ENCODE peak calls at places on chromosomes 5 and 9, in eight cellular contexts. T is heart left ventricle; Z is activated naive CD8-positive, alpha-beta T cell treated with anti-CD3 and anti-CD28 coated beads, Interleukin-2, amount 50 U/mL, for 16 hours; C is stimulated activated CD8-positive, alpha-beta memory T cell treated with anti-CD3 and anti-CD28 coated beads, Interleukin-7, amount 100 ng/mL, for 24 hours; R is aorta; B is H7; M is Right ventricle myocardium superior; X is cerebellum. Q is an unnamed sample.

GRCh38 chr5:2876183-2876582 is 124.7 kb upstream of the IRX2 start:
- DNase-seq in T (no peak), Z (no peak), C (no peak), R (no peak), B (no peak), M (no peak), X (no peak), Q (no peak)

GRCh38 chr5:58016329-58016728 is 443.6 kb downstream of the PLK2 start:
- DNase-seq in T (no peak), Z (no peak), C (no peak), R (no peak), B (no peak), M (no peak), X (no peak), Q (no peak)

GRCh38 chr9:132994410-132995120 is 16.1 kb downstream of the GFI1B start:
- DNase-seq in T (no peak), Z (no peak), C (no peak), R (no peak), B (peak; percentile 64), M (no peak), X (no peak), Q (no peak)

GRCh38 chr5:80141681-80142080 is 106.5 kb downstream of the THBS4 start:
- DNase-seq in T (no peak), Z (no peak), C (no peak), R (no peak), B (no peak), M (no peak), X (no peak), Q (no peak)

GRCh38 chr9:116000748-116001329 is 152.8 kb upstream of the PAPPA start:
- DNase-seq in T (no peak), Z (no peak), C (no peak), R (no peak), B (peak; percentile 46), M (no peak), X (no peak), Q (peak; percentile 16)

GRCh38 chr5:39158127-39158593 is 61.2 kb downstream of the FYB1 start:
- DNase-seq in T (no peak), Z (no peak), C (no peak), R (no peak), B (no peak), M (peak; percentile 61), X (no peak), Q (no peak)

GRCh38 chr5:179867476-179867875 is 8.9 kb upstream of the MRNIP start:
- DNase-seq in T (no peak), Z (no peak), C (no peak), R (peak; percentile 71), B (peak; percentile 67), M (no peak), X (no peak), Q (no peak)

GRCh38 chr5:141909212-141909611 is 14.5 kb upstream of the DELE1 start:
- DNase-seq in T (no peak), Z (no peak), C (no peak), R (no peak), B (no peak), M (no peak), X (no peak), Q (no peak)

GRCh38 chr5:78677777-78678668 is 29.5 kb upstream of the LHFPL2 start:
- DNase-seq in T (peak; percentile 74), Z (no peak), C (no peak), R (peak; percentile 78), B (no peak), M (peak; percentile 78), X (no peak), Q (peak; percentile 21)

GRCh38 chr9:892123-892522 is 50.6 kb downstream of the DMRT1 start:
- DNase-seq in T (no peak), Z (no peak), C (no peak), R (no peak), B (peak; percentile 54), M (no peak), X (no peak), Q (no peak)

GRCh38 chr5:43256261-43256966 is 56.8 kb downstream of the HMGCS1 start:
- DNase-seq in T (no peak), Z (no peak), C (no peak), R (no peak), B (no peak), M (no peak), X (no peak), Q (no peak)

GRCh38 chr9:85258229-85258628 is 483.5 kb downstream of the AGTPBP1 start:
- DNase-seq in T (no peak), Z (no peak), C (no peak), R (no peak), B (no peak), M (no peak), X (no peak), Q (no peak)

GRCh38 chr9:126108240-126108639 is 218.4 kb upstream of the MVB12B start:
- DNase-seq in T (no peak), Z (no peak), C (no peak), R (no peak), B (peak; percentile 75), M (no peak), X (no peak), Q (no peak)

GRCh38 chr5:154197801-154198461 is 7.4 kb downstream of the GALNT10 start:
- DNase-seq in T (no peak), Z (peak; percentile 14), C (no peak), R (no peak), B (no peak), M (no peak), X (no peak), Q (no peak)

GRCh38 chr5:94700592-94700991 is 82.1 kb downstream of the SLF1 start:
- DNase-seq in T (no peak), Z (no peak), C (no peak), R (no peak), B (no peak), M (no peak), X (no peak), Q (no peak)

GRCh38 chr9:38030658-38031057 is 38.4 kb downstream of the SHB start:
- DNase-seq in T (no peak), Z (no peak), C (no peak), R (no peak), B (no peak), M (no peak), X (no peak), Q (no peak)

GRCh38 chr5:60232051-60232794 is 338.7 kb upstream of the PDE4D start:
- DNase-seq in T (no peak), Z (no peak), C (no peak), R (no peak), B (no peak), M (no peak), X (no peak), Q (no peak)

GRCh38 chr5:179553006-179553405 is 2.7 kb downstream of the RUFY1 start:
- DNase-seq in T (no peak), Z (no peak), C (no peak), R (no peak), B (no peak), M (no peak), X (no peak), Q (no peak)

GRCh38 chr5:44257221-44257620 is 132.0 kb downstream of the FGF10 start:
- DNase-seq in T (no peak), Z (no peak), C (no peak), R (no peak), B (no peak), M (no peak), X (no peak), Q (no peak)

GRCh38 chr9:133127340-133127981 is 6.4 kb upstream of the RALGDS start:
- DNase-seq in T (no peak), Z (no peak), C (no peak), R (no peak), B (peak; percentile 72), M (no peak), X (peak; percentile 61), Q (no peak)

GRCh38 chr9:18071651-18072060 is 402.3 kb upstream of the ADAMTSL1 start:
- DNase-seq in T (no peak), Z (no peak), C (no peak), R (no peak), B (no peak), M (no peak), X (no peak), Q (no peak)

GRCh38 chr5:6216516-6217075 is 161.8 kb downstream of the MED10 start:
- DNase-seq in T (no peak), Z (no peak), C (no peak), R (no peak), B (peak; percentile 41), M (no peak), X (no peak), Q (no peak)

GRCh38 chr9:14899815-14900193 is 10.4 kb downstream of the FREM1 start:
- DNase-seq in T (no peak), Z (no peak), C (no peak), R (no peak), B (no peak), M (no peak), X (no peak), Q (no peak)

GRCh38 chr5:138975098-138975847 is 100.1 kb upstream of the LRRTM2 start:
- DNase-seq in T (peak; percentile 72), Z (no peak), C (no peak), R (no peak), B (no peak), M (peak; percentile 55), X (no peak), Q (peak; percentile 23)

GRCh38 chr5:115349001-115349817 is 52.8 kb upstream of the CCDC112 start:
- DNase-seq in T (no peak), Z (no peak), C (no peak), R (no peak), B (no peak), M (no peak), X (no peak), Q (peak; percentile 21)

GRCh38 chr5:38157024-38157423 is 101.3 kb upstream of the EGFLAM start:
- DNase-seq in T (no peak), Z (no peak), C (no peak), R (no peak), B (no peak), M (no peak), X (no peak), Q (no peak)

GRCh38 chr5:68778467-68778866 is 315.3 kb upstream of the SLC30A5 start:
- DNase-seq in T (no peak), Z (no peak), C (no peak), R (no peak), B (no peak), M (no peak), X (no peak), Q (no peak)

GRCh38 chr9:95103385-95104087 is 214.0 kb downstream of the FANCC start:
- DNase-seq in T (no peak), Z (no peak), C (no peak), R (peak; percentile 81), B (peak; percentile 84), M (peak; percentile 68), X (peak; percentile 52), Q (no peak)

GRCh38 chr5:10663531-10664183 is 97.4 kb downstream of the DAP start:
- DNase-seq in T (no peak), Z (no peak), C (no peak), R (no peak), B (peak; percentile 84), M (no peak), X (peak; percentile 69), Q (peak; percentile 95)

GRCh38 chr5:125401724-125402622 is 655.5 kb upstream of the ZNF608 start:
- DNase-seq in T (no peak), Z (no peak), C (no peak), R (no peak), B (no peak), M (no peak), X (no peak), Q (no peak)

GRCh38 chr5:157761690-157762611 is 18.4 kb downstream of the LSM11 start:
- DNase-seq in T (no peak), Z (no peak), C (no peak), R (no peak), B (peak; percentile 78), M (no peak), X (peak; percentile 69), Q (peak; percentile 22)

GRCh38 chr5:97618721-97619120 is 435.7 kb upstream of the RIOK2 start:
- DNase-seq in T (no peak), Z (no peak), C (no peak), R (no peak), B (no peak), M (no peak), X (no peak), Q (no peak)

GRCh38 chr9:37669232-37669631 is 18.5 kb downstream of the FRMPD1 start:
- DNase-seq in T (no peak), Z (no peak), C (no peak), R (no peak), B (no peak), M (no peak), X (no peak), Q (no peak)

GRCh38 chr5:174436805-174437204 is 287.6 kb upstream of the MSX2 start:
- DNase-seq in T (no peak), Z (no peak), C (no peak), R (no peak), B (no peak), M (no peak), X (no peak), Q (no peak)

Q was measured in NCI-H446.